ENCODE peak calls at places on chromosomes 5 and 9, in four cellular contexts. B is smooth muscle cell of the brain vasculature, O is H1, I is posterior vena cava. X is an unnamed sample.
A peak's percentile ranks its signal among the peaks of the same experiment; 100 is the strongest.

GRCh38 chr5:77356740-77357139 is 135.4 kb downstream of the WDR41 start:
- DNase-seq in B (no peak), O (no peak), I (no peak), X (no peak)

GRCh38 chr5:172757394-172758010 is 13.5 kb downstream of the DUSP1 start:
- DNase-seq in B (no peak), O (no peak), I (peak; percentile 72), X (no peak)

GRCh38 chr5:169549453-169549852 is 34.1 kb upstream of the SPDL1 start:
- DNase-seq in B (no peak), O (no peak), I (no peak), X (no peak)

GRCh38 chr9:37840560-37841194 is 40.1 kb downstream of the DCAF10 start:
- DNase-seq in B (no peak), O (no peak), I (no peak), X (no peak)

GRCh38 chr5:110106750-110107149 is 417.0 kb downstream of the MAN2A1 start:
- DNase-seq in B (no peak), O (no peak), I (no peak), X (no peak)

GRCh38 chr5:139394123-139394653 is 716 bp downstream of the PROB1 start:
- DNase-seq in B (no peak), O (no peak), I (no peak), X (no peak)

GRCh38 chr9:132744881-132745761 is 74.9 kb downstream of the GTF3C4 start:
- DNase-seq in B (no peak), O (no peak), I (peak; percentile 58), X (no peak)

GRCh38 chr5:91928751-91929521 is 545.8 kb upstream of the ARRDC3 start:
- DNase-seq in B (no peak), O (no peak), I (no peak), X (peak; percentile 55)

GRCh38 chr5:178436326-178436940 is 153.8 kb downstream of the COL23A1 start:
- DNase-seq in B (no peak), O (no peak), I (no peak), X (no peak)

GRCh38 chr9:127049581-127049980 is 72.9 kb downstream of the ANGPTL2 start:
- DNase-seq in B (no peak), O (no peak), I (no peak), X (no peak)

GRCh38 chr5:173324115-173325001 is 3.9 kb downstream of the STC2 start:
- DNase-seq in B (no peak), O (no peak), I (no peak), X (no peak)

GRCh38 chr9:126518763-126519162 is 95.0 kb upstream of the LMX1B start:
- DNase-seq in B (no peak), O (no peak), I (no peak), X (no peak)

GRCh38 chr9:36328798-36329411 is 70.7 kb upstream of the GNE start:
- DNase-seq in B (peak; percentile 55), O (no peak), I (no peak), X (peak; percentile 76)

GRCh38 chr9:128909859-128910258 is 10.9 kb upstream of the PHYHD1 start:
- DNase-seq in B (no peak), O (no peak), I (no peak), X (no peak)

GRCh38 chr9:69936427-69936826 is 107.2 kb upstream of the MAMDC2 start:
- DNase-seq in B (no peak), O (no peak), I (no peak), X (peak; percentile 2)

GRCh38 chr5:134451618-134452505 is 40.2 kb upstream of the CDKN2AIPNL start:
- DNase-seq in B (peak; percentile 46), O (no peak), I (no peak), X (peak; percentile 48)

GRCh38 chr9:131579789-131580211 is 34.5 kb downstream of the PRRT1B start:
- DNase-seq in B (no peak), O (no peak), I (no peak), X (no peak)

GRCh38 chr9:136011376-136011702 is 50.2 kb upstream of the UBAC1 start:
- DNase-seq in B (no peak), O (no peak), I (no peak), X (no peak)

GRCh38 chr5:112245616-112246015 is 173.5 kb downstream of the EPB41L4A start:
- DNase-seq in B (no peak), O (no peak), I (no peak), X (no peak)

GRCh38 chr9:123002754-123003153 is 30.7 kb upstream of the GPR21 start:
- DNase-seq in B (no peak), O (no peak), I (no peak), X (no peak)

GRCh38 chr9:85858351-85858750 is 82.6 kb upstream of the NAA35 start:
- DNase-seq in B (no peak), O (no peak), I (no peak), X (no peak)

GRCh38 chr5:146341854-146342253 is 3.2 kb downstream of the POU4F3 start:
- DNase-seq in B (no peak), O (no peak), I (no peak), X (no peak)

GRCh38 chr5:1489754-1490153 is 34.0 kb downstream of the LPCAT1 start:
- DNase-seq in B (no peak), O (no peak), I (no peak), X (no peak)

GRCh38 chr5:146947181-146947941 is 68.8 kb upstream of the PPP2R2B start:
- DNase-seq in B (no peak), O (no peak), I (no peak), X (peak; percentile 23)

GRCh38 chr5:127700237-127700766 is 2.9 kb upstream of the CCDC192 start:
- DNase-seq in B (no peak), O (no peak), I (no peak), X (no peak)

GRCh38 chr5:1099931-1100651 is 11.8 kb downstream of the SLC12A7 start:
- DNase-seq in B (no peak), O (no peak), I (no peak), X (no peak)

GRCh38 chr9:129889936-129890717 is 54.9 kb downstream of the USP20 start:
- DNase-seq in B (no peak), O (peak; percentile 53), I (no peak), X (no peak)

GRCh38 chr5:111134080-111134479 is 41.9 kb downstream of the WDR36 start:
- DNase-seq in B (no peak), O (no peak), I (no peak), X (no peak)

GRCh38 chr9:33163433-33164137 is 3.6 kb downstream of the B4GALT1 start:
- DNase-seq in B (no peak), O (no peak), I (no peak), X (peak; percentile 64)

GRCh38 chr5:173602423-173602822 is 14.0 kb downstream of the BOD1 start:
- DNase-seq in B (no peak), O (no peak), I (peak; percentile 92), X (no peak)